ENCODE peak calls at places on chromosomes 2 and 18, in four cellular contexts. One of them, this sample, is unnamed. For H3K27me3, the result is how much of the 10 kb centered on the place peaks cover.

GRCh38 chr2:218329027-218329825 is 27.4 kb upstream of the CATIP start:
- DNase-seq in left ventricle myocardium inferior: no peak
- DNase-seq in brain microvascular endothelial cell: no peak
- DNase-seq in lower lobe of right lung: peak
- DNase-seq in this sample: no peak

GRCh38 chr2:9406529-9407362 is 16.6 kb downstream of the ITGB1BP1 start:
- DNase-seq in lower lobe of right lung: no peak
- DNase-seq in left ventricle myocardium inferior: no peak
- DNase-seq in brain microvascular endothelial cell: no peak
- DNase-seq in this sample: no peak

GRCh38 chr18:24601624-24602023 is 141.2 kb downstream of the HRH4 start:
- DNase-seq in lower lobe of right lung: no peak
- DNase-seq in brain microvascular endothelial cell: no peak
- DNase-seq in left ventricle myocardium inferior: no peak
- DNase-seq in this sample: no peak

GRCh38 chr2:161217597-161218185 is 57.5 kb downstream of the TANK start:
- DNase-seq in lower lobe of right lung: no peak
- DNase-seq in brain microvascular endothelial cell: no peak
- DNase-seq in left ventricle myocardium inferior: no peak
- DNase-seq in this sample: no peak

GRCh38 chr2:208373460-208374089 is 33.0 kb upstream of the PTH2R start:
- DNase-seq in lower lobe of right lung: no peak
- DNase-seq in left ventricle myocardium inferior: no peak
- DNase-seq in brain microvascular endothelial cell: peak
- DNase-seq in this sample: no peak

GRCh38 chr2:16693854-16694253 is 28.2 kb upstream of the CYRIA start:
- DNase-seq in left ventricle myocardium inferior: no peak
- DNase-seq in brain microvascular endothelial cell: no peak
- DNase-seq in lower lobe of right lung: no peak
- DNase-seq in this sample: no peak

GRCh38 chr2:238879020-238879419 is 31.1 kb downstream of the TWIST2 start:
- DNase-seq in left ventricle myocardium inferior: no peak
- DNase-seq in brain microvascular endothelial cell: no peak
- DNase-seq in lower lobe of right lung: no peak
- DNase-seq in this sample: no peak

GRCh38 chr2:168118733-168119518 is 128.5 kb downstream of the STK39 start:
- DNase-seq in lower lobe of right lung: no peak
- DNase-seq in left ventricle myocardium inferior: no peak
- DNase-seq in brain microvascular endothelial cell: peak
- DNase-seq in this sample: no peak

GRCh38 chr2:173964565-173965371 is 405 bp downstream of the SP3 start:
- DNase-seq in brain microvascular endothelial cell: peak
- DNase-seq in lower lobe of right lung: peak
- DNase-seq in left ventricle myocardium inferior: peak
- DNase-seq in this sample: peak

GRCh38 chr18:42187611-42188378 is 232.8 kb downstream of the PIK3C3 start:
- DNase-seq in lower lobe of right lung: no peak
- DNase-seq in brain microvascular endothelial cell: no peak
- DNase-seq in left ventricle myocardium inferior: no peak
- DNase-seq in this sample: no peak

GRCh38 chr2:204673877-204674276 is 128.6 kb downstream of the PARD3B start:
- DNase-seq in lower lobe of right lung: no peak
- DNase-seq in brain microvascular endothelial cell: peak
- DNase-seq in left ventricle myocardium inferior: no peak
- DNase-seq in this sample: no peak

GRCh38 chr2:131493199-131494018 is 1.2 kb upstream of the MZT2A start:
- DNase-seq in lower lobe of right lung: no peak
- DNase-seq in brain microvascular endothelial cell: peak
- DNase-seq in left ventricle myocardium inferior: no peak
- DNase-seq in this sample: no peak

GRCh38 chr2:161273038-161273760 is 35.0 kb upstream of the PSMD14 start:
- DNase-seq in left ventricle myocardium inferior: no peak
- DNase-seq in brain microvascular endothelial cell: peak
- DNase-seq in lower lobe of right lung: no peak
- DNase-seq in this sample: no peak

DNA sequence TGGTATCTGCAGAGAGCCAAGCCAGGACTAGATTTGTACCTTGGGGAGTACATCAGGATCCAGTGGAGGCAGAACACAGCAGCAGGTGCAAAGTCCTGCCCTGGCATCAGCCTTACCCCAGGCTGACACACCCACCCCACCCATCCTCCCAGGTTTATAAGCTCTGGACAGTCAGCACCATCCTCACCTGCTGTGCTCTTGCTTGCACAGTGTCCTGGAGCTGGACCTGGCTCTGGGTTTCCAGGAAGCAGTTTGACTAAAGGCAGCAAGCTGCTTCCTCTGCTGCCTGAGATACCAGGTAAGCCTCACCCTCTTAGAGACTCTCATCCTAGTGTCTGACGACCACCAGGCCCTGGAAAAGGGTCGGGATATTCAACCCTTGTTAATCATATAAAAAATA is at the start of gene SULT1C3:
- DNase-seq in brain microvascular endothelial cell: no peak
- DNase-seq in lower lobe of right lung: no peak
- DNase-seq in left ventricle myocardium inferior: no peak
- DNase-seq in this sample: no peak
- H3K27me3 ChIP-seq in brain microvascular endothelial cell: under half
- H3K27me3 ChIP-seq in lower lobe of right lung: under half
- H3K27me3 ChIP-seq in left ventricle myocardium inferior: under half
- H3K27me3 ChIP-seq in this sample: under half

GRCh38 chr2:231036578-231037106 is 681 bp upstream of the C2orf72 start:
- DNase-seq in lower lobe of right lung: no peak
- DNase-seq in brain microvascular endothelial cell: no peak
- DNase-seq in left ventricle myocardium inferior: no peak
- DNase-seq in this sample: no peak

GRCh38 chr2:231038483-231039293 is 1.4 kb downstream of the C2orf72 start:
- DNase-seq in lower lobe of right lung: no peak
- DNase-seq in left ventricle myocardium inferior: no peak
- DNase-seq in brain microvascular endothelial cell: no peak
- DNase-seq in this sample: no peak

GRCh38 chr2:231036131-231036530 is 1.2 kb upstream of the C2orf72 start:
- DNase-seq in brain microvascular endothelial cell: no peak
- DNase-seq in left ventricle myocardium inferior: no peak
- DNase-seq in lower lobe of right lung: no peak
- DNase-seq in this sample: no peak

GRCh38 chr2:231037731-231038482 is 584 bp downstream of the C2orf72 start:
- DNase-seq in left ventricle myocardium inferior: no peak
- DNase-seq in lower lobe of right lung: no peak
- DNase-seq in brain microvascular endothelial cell: no peak
- DNase-seq in this sample: no peak

DNA sequence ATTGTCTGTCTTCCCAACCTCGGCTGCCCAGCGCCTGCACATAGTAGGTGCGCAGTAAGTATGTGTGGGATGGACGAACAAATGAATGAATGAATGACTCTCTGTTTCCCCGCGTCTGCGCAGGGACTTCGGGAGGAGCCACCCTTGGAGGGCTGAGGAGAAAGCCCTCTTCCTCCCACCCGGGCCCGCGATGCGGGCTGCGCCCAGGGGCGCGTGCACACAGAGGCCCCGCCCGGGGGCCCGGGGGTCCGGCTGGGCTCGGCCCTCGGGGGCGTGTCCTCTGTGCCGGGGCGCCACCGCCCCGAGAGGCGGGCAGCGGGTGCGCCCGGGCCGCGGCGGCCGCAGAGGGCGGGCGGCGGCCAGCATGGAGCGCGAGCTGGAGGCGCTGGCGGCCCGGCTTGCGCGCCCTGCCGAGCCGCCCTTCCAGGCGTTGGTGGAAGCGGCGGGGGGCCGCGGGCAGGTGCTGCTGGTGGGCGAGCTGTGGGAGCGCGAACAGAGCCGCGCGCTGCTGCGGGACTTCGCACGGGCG is at the start of gene C2orf72:
- DNase-seq in brain microvascular endothelial cell: no peak
- DNase-seq in left ventricle myocardium inferior: no peak
- DNase-seq in lower lobe of right lung: no peak
- DNase-seq in this sample: no peak
- H3K27me3 ChIP-seq in brain microvascular endothelial cell: under half
- H3K27me3 ChIP-seq in left ventricle myocardium inferior: half or more
- H3K27me3 ChIP-seq in lower lobe of right lung: half or more
- H3K27me3 ChIP-seq in this sample: under half

GRCh38 chr2:219495531-219496122 is 3.1 kb upstream of the GMPPA start:
- DNase-seq in lower lobe of right lung: no peak
- DNase-seq in brain microvascular endothelial cell: peak
- DNase-seq in left ventricle myocardium inferior: peak
- DNase-seq in this sample: peak

GRCh38 chr2:219496781-219497494 is 1.8 kb upstream of the GMPPA start:
- DNase-seq in lower lobe of right lung: no peak
- DNase-seq in brain microvascular endothelial cell: no peak
- DNase-seq in left ventricle myocardium inferior: no peak
- DNase-seq in this sample: peak

GRCh38 chr2:219497495-219498279 is 1.0 kb upstream of the GMPPA start:
- DNase-seq in left ventricle myocardium inferior: peak
- DNase-seq in brain microvascular endothelial cell: peak
- DNase-seq in lower lobe of right lung: peak
- DNase-seq in this sample: peak

GRCh38 chr2:219494952-219495530 is 3.6 kb upstream of the GMPPA start:
- DNase-seq in left ventricle myocardium inferior: no peak
- DNase-seq in brain microvascular endothelial cell: no peak
- DNase-seq in lower lobe of right lung: no peak
- DNase-seq in this sample: no peak

GRCh38 chr2:219496247-219496646 is 2.4 kb upstream of the GMPPA start:
- DNase-seq in lower lobe of right lung: no peak
- DNase-seq in brain microvascular endothelial cell: no peak
- DNase-seq in left ventricle myocardium inferior: no peak
- DNase-seq in this sample: no peak
- H3K27me3 ChIP-seq in lower lobe of right lung: half or more
- H3K27me3 ChIP-seq in brain microvascular endothelial cell: under half
- H3K27me3 ChIP-seq in left ventricle myocardium inferior: under half
- H3K27me3 ChIP-seq in this sample: under half

DNA sequence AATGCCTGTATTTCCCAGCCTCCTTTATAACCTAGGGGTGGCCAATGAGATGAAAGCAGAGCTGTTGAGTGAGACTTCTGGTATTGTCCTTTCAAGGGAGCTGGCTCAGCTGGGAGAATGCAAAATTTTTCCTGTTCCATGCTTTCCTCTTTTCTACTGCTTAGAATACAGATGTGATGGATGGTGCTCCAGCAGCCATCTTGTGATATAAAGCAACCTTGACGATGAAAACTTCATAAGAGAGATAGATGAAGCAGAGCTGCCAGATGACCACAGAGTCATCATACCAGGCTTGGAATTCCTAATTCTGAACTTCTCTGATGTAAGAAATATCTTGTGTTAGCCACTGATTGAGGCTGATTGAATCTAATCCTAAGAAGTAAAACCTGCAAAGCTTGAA is 11.9 kb upstream of the INHBB start:
- DNase-seq in left ventricle myocardium inferior: no peak
- DNase-seq in lower lobe of right lung: no peak
- DNase-seq in brain microvascular endothelial cell: no peak
- DNase-seq in this sample: no peak
- H3K27me3 ChIP-seq in left ventricle myocardium inferior: half or more
- H3K27me3 ChIP-seq in lower lobe of right lung: under half
- H3K27me3 ChIP-seq in brain microvascular endothelial cell: under half
- H3K27me3 ChIP-seq in this sample: under half

DNA sequence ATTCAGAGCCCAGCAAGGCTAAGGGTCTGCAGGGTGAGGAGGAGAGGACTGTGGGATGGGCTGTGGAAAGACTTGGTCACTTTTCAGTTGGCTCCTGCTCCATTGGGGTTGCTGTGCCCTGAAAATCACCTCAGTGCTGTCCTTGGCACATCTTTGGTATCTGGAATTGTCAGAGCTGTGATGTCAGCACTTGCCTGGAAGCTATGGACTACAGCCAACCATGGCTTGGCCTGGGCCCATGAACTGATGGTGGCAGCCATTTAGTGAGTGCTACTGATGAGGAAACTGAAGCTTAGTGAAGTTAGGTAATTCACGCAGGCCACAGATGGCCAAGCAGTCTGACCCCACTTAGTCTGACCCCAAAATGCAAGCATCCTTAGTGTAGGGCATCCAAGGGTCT is 121.8 kb upstream of the SERPINE2 start:
- DNase-seq in left ventricle myocardium inferior: peak
- DNase-seq in lower lobe of right lung: no peak
- DNase-seq in brain microvascular endothelial cell: no peak
- DNase-seq in this sample: no peak
- H3K27me3 ChIP-seq in left ventricle myocardium inferior: under half
- H3K27me3 ChIP-seq in lower lobe of right lung: under half
- H3K27me3 ChIP-seq in brain microvascular endothelial cell: under half
- H3K27me3 ChIP-seq in this sample: under half

GRCh38 chr2:241870611-241871537 is 1.3 kb downstream of the RTP5 start:
- DNase-seq in lower lobe of right lung: no peak
- DNase-seq in brain microvascular endothelial cell: no peak
- DNase-seq in left ventricle myocardium inferior: no peak
- DNase-seq in this sample: no peak

GRCh38 chr2:241867776-241868420 is 1.6 kb upstream of the RTP5 start:
- DNase-seq in lower lobe of right lung: no peak
- DNase-seq in brain microvascular endothelial cell: no peak
- DNase-seq in left ventricle myocardium inferior: peak
- DNase-seq in this sample: no peak

GRCh38 chr2:241870081-241870541 is 582 bp downstream of the RTP5 start:
- DNase-seq in brain microvascular endothelial cell: no peak
- DNase-seq in left ventricle myocardium inferior: no peak
- DNase-seq in lower lobe of right lung: no peak
- DNase-seq in this sample: no peak

GRCh38 chr2:241868661-241869081 is 858 bp upstream of the RTP5 start:
- DNase-seq in lower lobe of right lung: no peak
- DNase-seq in brain microvascular endothelial cell: no peak
- DNase-seq in left ventricle myocardium inferior: peak
- DNase-seq in this sample: no peak

DNA sequence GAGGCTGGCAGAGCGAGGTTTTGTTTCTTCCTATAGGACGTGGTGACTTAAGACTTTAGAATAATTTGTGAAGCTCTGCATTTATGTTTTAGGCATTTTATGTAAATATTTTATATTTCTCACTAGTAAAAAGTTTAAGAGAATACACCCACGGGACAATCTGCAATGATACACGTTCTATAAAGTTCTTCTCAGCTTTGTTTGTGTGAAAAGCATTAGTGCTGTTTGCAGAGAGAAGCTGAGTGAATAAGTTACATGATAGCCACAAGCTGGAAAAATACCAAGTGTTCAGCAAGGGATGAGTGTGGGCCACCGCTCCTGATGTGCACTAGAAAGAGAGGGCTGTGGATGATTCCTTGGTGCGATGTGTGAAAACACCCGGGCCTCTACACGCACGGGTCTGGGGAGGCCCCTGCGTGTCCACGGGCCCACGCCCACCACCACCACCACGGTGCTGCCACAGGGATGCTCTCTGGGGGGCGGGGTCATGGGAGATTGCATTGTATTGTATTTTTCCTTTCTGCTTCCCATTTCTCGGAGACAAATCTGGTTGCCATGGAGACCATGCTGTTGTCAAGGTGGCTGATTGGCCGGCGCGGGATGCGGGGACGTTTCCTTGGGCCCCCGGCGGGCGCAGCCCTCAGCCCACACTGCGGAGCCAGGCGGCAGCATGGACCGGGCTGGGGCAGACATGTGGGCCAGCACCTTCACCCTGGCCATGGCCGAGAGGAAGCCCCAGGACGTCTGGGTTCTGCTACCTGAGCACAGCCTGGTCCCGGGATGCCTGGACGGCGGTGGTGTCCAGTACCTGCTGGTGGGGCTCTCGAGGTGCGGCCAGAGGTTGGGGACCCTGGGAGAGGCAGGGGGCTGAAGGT is at the start of gene RTP5:
- DNase-seq in left ventricle myocardium inferior: peak
- DNase-seq in brain microvascular endothelial cell: no peak
- DNase-seq in lower lobe of right lung: no peak
- DNase-seq in this sample: no peak
- H3K27me3 ChIP-seq in left ventricle myocardium inferior: half or more
- H3K27me3 ChIP-seq in brain microvascular endothelial cell: under half
- H3K27me3 ChIP-seq in lower lobe of right lung: under half
- H3K27me3 ChIP-seq in this sample: under half